ENCODE peak calls at places on chromosomes 1 and 21, in eight cellular contexts. One of them, this sample, is unnamed.

GRCh38 chr1:168819668-168820067 is 90.7 kb upstream of the DPT start:
- DNase-seq in transverse colon: no peak
- DNase-seq in HL-60: no peak
- DNase-seq in kidney epithelial cell: no peak
- DNase-seq in H1: no peak
- DNase-seq in adrenal gland: no peak
- DNase-seq in osteoblast: no peak
- DNase-seq in IMR-90: no peak
- DNase-seq in this sample: no peak

GRCh38 chr1:83799474-83800085 is 199.4 kb downstream of the TTLL7 start:
- DNase-seq in transverse colon: no peak
- DNase-seq in HL-60: no peak
- DNase-seq in kidney epithelial cell: no peak
- DNase-seq in H1: no peak
- DNase-seq in adrenal gland: no peak
- DNase-seq in osteoblast: no peak
- DNase-seq in IMR-90: no peak
- DNase-seq in this sample: no peak

GRCh38 chr1:3134378-3135072 is 65.5 kb downstream of the PRDM16 start:
- DNase-seq in transverse colon: no peak
- DNase-seq in HL-60: no peak
- DNase-seq in kidney epithelial cell: no peak
- DNase-seq in H1: no peak
- DNase-seq in adrenal gland: no peak
- DNase-seq in osteoblast: no peak
- DNase-seq in IMR-90: no peak
- DNase-seq in this sample: no peak

GRCh38 chr1:119379117-119379516 is 10.5 kb downstream of the HAO2 start:
- DNase-seq in transverse colon: no peak
- DNase-seq in HL-60: no peak
- DNase-seq in kidney epithelial cell: no peak
- DNase-seq in H1: no peak
- DNase-seq in adrenal gland: no peak
- DNase-seq in osteoblast: no peak
- DNase-seq in IMR-90: no peak
- DNase-seq in this sample: no peak

GRCh38 chr1:3020263-3020909 is 881 bp upstream of the ACTRT2 start:
- DNase-seq in transverse colon: peak
- DNase-seq in HL-60: no peak
- DNase-seq in kidney epithelial cell: no peak
- DNase-seq in H1: no peak
- DNase-seq in adrenal gland: no peak
- DNase-seq in osteoblast: peak
- DNase-seq in IMR-90: no peak
- DNase-seq in this sample: no peak

GRCh38 chr1:58432813-58433668 is 113.5 kb downstream of the OMA1 start:
- DNase-seq in transverse colon: no peak
- DNase-seq in HL-60: no peak
- DNase-seq in kidney epithelial cell: peak
- DNase-seq in H1: peak
- DNase-seq in adrenal gland: peak
- DNase-seq in osteoblast: peak
- DNase-seq in IMR-90: peak
- DNase-seq in this sample: peak

GRCh38 chr1:53186533-53186932 is 10.1 kb upstream of the CPT2 start:
- DNase-seq in transverse colon: peak
- DNase-seq in HL-60: no peak
- DNase-seq in kidney epithelial cell: no peak
- DNase-seq in H1: no peak
- DNase-seq in adrenal gland: no peak
- DNase-seq in osteoblast: no peak
- DNase-seq in IMR-90: no peak
- DNase-seq in this sample: no peak

GRCh38 chr1:110210604-110211502 is 739 bp downstream of the KCNC4 start:
- DNase-seq in transverse colon: peak
- DNase-seq in HL-60: peak
- DNase-seq in kidney epithelial cell: no peak
- DNase-seq in H1: peak
- DNase-seq in adrenal gland: peak
- DNase-seq in osteoblast: peak
- DNase-seq in IMR-90: no peak
- DNase-seq in this sample: peak

GRCh38 chr1:55275976-55276375 is 60.8 kb upstream of the USP24 start:
- DNase-seq in transverse colon: no peak
- DNase-seq in HL-60: no peak
- DNase-seq in kidney epithelial cell: no peak
- DNase-seq in H1: no peak
- DNase-seq in adrenal gland: no peak
- DNase-seq in osteoblast: no peak
- DNase-seq in IMR-90: peak
- DNase-seq in this sample: peak

GRCh38 chr1:213119794-213120193 is 68.8 kb downstream of the RPS6KC1 start:
- DNase-seq in transverse colon: no peak
- DNase-seq in HL-60: no peak
- DNase-seq in kidney epithelial cell: no peak
- DNase-seq in H1: no peak
- DNase-seq in adrenal gland: no peak
- DNase-seq in osteoblast: no peak
- DNase-seq in IMR-90: no peak
- DNase-seq in this sample: no peak

GRCh38 chr1:60280256-60280655 is 206.7 kb upstream of the C1orf87 start:
- DNase-seq in transverse colon: no peak
- DNase-seq in HL-60: no peak
- DNase-seq in kidney epithelial cell: no peak
- DNase-seq in H1: no peak
- DNase-seq in adrenal gland: peak
- DNase-seq in osteoblast: no peak
- DNase-seq in IMR-90: no peak
- DNase-seq in this sample: peak

GRCh38 chr1:52179073-52179472 is 37.2 kb downstream of the ZFYVE9 start:
- DNase-seq in transverse colon: no peak
- DNase-seq in HL-60: no peak
- DNase-seq in kidney epithelial cell: no peak
- DNase-seq in H1: no peak
- DNase-seq in adrenal gland: no peak
- DNase-seq in osteoblast: no peak
- DNase-seq in IMR-90: no peak
- DNase-seq in this sample: no peak

GRCh38 chr1:210264521-210265380 is 32.2 kb downstream of the SERTAD4 start:
- DNase-seq in transverse colon: no peak
- DNase-seq in HL-60: no peak
- DNase-seq in kidney epithelial cell: no peak
- DNase-seq in H1: no peak
- DNase-seq in adrenal gland: no peak
- DNase-seq in osteoblast: no peak
- DNase-seq in IMR-90: no peak
- DNase-seq in this sample: no peak

GRCh38 chr1:192530254-192530653 is 45.3 kb upstream of the RGS1 start:
- DNase-seq in transverse colon: no peak
- DNase-seq in HL-60: no peak
- DNase-seq in kidney epithelial cell: no peak
- DNase-seq in H1: no peak
- DNase-seq in adrenal gland: no peak
- DNase-seq in osteoblast: no peak
- DNase-seq in IMR-90: peak
- DNase-seq in this sample: peak

GRCh38 chr21:44552681-44553080 is 1.4 kb upstream of the KRTAP10-2 start:
- DNase-seq in transverse colon: no peak
- DNase-seq in HL-60: no peak
- DNase-seq in kidney epithelial cell: no peak
- DNase-seq in H1: peak
- DNase-seq in adrenal gland: peak
- DNase-seq in osteoblast: peak
- DNase-seq in IMR-90: no peak
- DNase-seq in this sample: no peak

GRCh38 chr1:64934115-64934880 is 32.1 kb downstream of the JAK1 start:
- DNase-seq in transverse colon: no peak
- DNase-seq in HL-60: no peak
- DNase-seq in kidney epithelial cell: peak
- DNase-seq in H1: no peak
- DNase-seq in adrenal gland: no peak
- DNase-seq in osteoblast: peak
- DNase-seq in IMR-90: peak
- DNase-seq in this sample: peak

GRCh38 chr1:194277927-194278326 is 1091.5 kb upstream of the B3GALT2 start:
- DNase-seq in transverse colon: no peak
- DNase-seq in HL-60: no peak
- DNase-seq in kidney epithelial cell: no peak
- DNase-seq in H1: no peak
- DNase-seq in adrenal gland: no peak
- DNase-seq in osteoblast: no peak
- DNase-seq in IMR-90: no peak
- DNase-seq in this sample: no peak
- H3K4me3 ChIP-seq in transverse colon: no peak
- H3K4me3 ChIP-seq in HL-60: no peak
- H3K4me3 ChIP-seq in kidney epithelial cell: no peak
- H3K4me3 ChIP-seq in H1: no peak
- H3K4me3 ChIP-seq in adrenal gland: no peak
- H3K4me3 ChIP-seq in osteoblast: no peak
- H3K4me3 ChIP-seq in IMR-90: no peak
- H3K4me3 ChIP-seq in this sample: no peak

GRCh38 chr1:171185064-171185463 is at the start of gene FMO2:
- DNase-seq in transverse colon: no peak
- DNase-seq in HL-60: no peak
- DNase-seq in kidney epithelial cell: no peak
- DNase-seq in H1: no peak
- DNase-seq in adrenal gland: no peak
- DNase-seq in osteoblast: no peak
- DNase-seq in IMR-90: no peak
- DNase-seq in this sample: no peak
- TF ChIP-seq CTCF in transverse colon: no peak
- TF ChIP-seq CTCF in HL-60: no peak
- TF ChIP-seq CTCF in kidney epithelial cell: no peak
- TF ChIP-seq CTCF in H1: no peak
- TF ChIP-seq CTCF in adrenal gland: no peak
- TF ChIP-seq CTCF in osteoblast: no peak
- TF ChIP-seq CTCF in IMR-90: no peak
- TF ChIP-seq CTCF in this sample: no peak

DNA sequence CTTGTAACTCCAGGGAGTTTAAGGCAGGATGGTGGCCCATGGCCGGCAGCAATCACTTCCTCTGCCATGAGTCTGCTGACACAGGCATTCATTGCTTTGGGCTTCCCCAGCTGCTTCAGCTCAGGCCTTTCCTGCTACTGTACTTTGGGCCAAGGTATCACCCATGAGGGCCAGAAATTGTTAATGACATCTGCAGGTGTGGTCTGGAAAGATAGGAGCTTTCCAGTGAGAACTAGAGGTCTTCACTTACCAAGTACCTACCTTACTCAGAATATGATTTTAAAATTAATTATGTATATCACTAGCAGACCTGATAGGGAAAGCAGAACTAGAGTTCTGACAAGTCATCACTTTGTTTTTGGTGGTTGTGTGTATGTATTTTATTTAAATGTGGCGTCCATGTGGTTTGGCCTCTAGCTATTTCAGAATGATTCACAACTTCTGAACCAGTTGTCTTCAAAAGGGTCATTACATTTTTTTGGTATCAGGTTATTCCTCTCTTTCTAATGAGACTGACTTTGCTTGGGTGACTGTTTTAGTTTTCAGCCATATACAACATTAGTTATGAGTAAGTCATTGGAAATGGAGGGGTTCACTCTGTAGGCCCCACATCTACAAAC is 2.7 kb downstream of the RGL1 start:
- DNase-seq in transverse colon: peak
- DNase-seq in HL-60: no peak
- DNase-seq in kidney epithelial cell: peak
- DNase-seq in H1: no peak
- DNase-seq in adrenal gland: no peak
- DNase-seq in osteoblast: no peak
- DNase-seq in IMR-90: peak
- DNase-seq in this sample: peak
- H3K4me3 ChIP-seq in transverse colon: no peak
- H3K4me3 ChIP-seq in HL-60: no peak
- H3K4me3 ChIP-seq in kidney epithelial cell: no peak
- H3K4me3 ChIP-seq in H1: no peak
- H3K4me3 ChIP-seq in adrenal gland: no peak
- H3K4me3 ChIP-seq in osteoblast: no peak
- H3K4me3 ChIP-seq in IMR-90: no peak
- H3K4me3 ChIP-seq in this sample: no peak

DNA sequence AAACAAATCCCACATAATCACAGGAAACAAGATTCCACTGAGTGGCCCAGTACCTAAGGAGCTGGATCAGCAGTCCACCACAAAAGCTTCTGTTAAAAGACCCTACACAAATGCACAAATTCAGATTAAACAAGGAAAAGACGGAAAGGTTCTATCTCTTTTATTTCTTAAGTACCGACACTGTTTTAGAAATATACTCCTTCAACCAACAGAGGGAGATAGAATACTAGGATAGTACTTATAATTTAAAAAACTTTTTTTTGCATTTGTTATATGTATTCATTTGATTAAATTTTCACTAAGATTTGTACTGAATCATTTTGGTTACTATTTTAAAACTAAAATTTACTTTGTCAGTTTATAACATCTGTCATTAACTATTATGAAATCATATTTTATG is 12.5 kb downstream of the CDC7 start:
- DNase-seq in transverse colon: no peak
- DNase-seq in HL-60: no peak
- DNase-seq in kidney epithelial cell: no peak
- DNase-seq in H1: no peak
- DNase-seq in adrenal gland: no peak
- DNase-seq in osteoblast: no peak
- DNase-seq in IMR-90: peak
- DNase-seq in this sample: peak
- TF ChIP-seq CTCF in transverse colon: peak
- TF ChIP-seq CTCF in HL-60: no peak
- TF ChIP-seq CTCF in kidney epithelial cell: peak
- TF ChIP-seq CTCF in H1: no peak
- TF ChIP-seq CTCF in adrenal gland: peak
- TF ChIP-seq CTCF in osteoblast: peak
- TF ChIP-seq CTCF in IMR-90: peak
- TF ChIP-seq CTCF in this sample: peak

GRCh38 chr21:42619841-42620240 is 33.6 kb upstream of the PDE9A start:
- DNase-seq in transverse colon: no peak
- DNase-seq in HL-60: no peak
- DNase-seq in kidney epithelial cell: no peak
- DNase-seq in H1: no peak
- DNase-seq in adrenal gland: no peak
- DNase-seq in osteoblast: no peak
- DNase-seq in IMR-90: no peak
- DNase-seq in this sample: no peak
- H3K4me3 ChIP-seq in transverse colon: no peak
- H3K4me3 ChIP-seq in HL-60: no peak
- H3K4me3 ChIP-seq in kidney epithelial cell: no peak
- H3K4me3 ChIP-seq in H1: no peak
- H3K4me3 ChIP-seq in adrenal gland: no peak
- H3K4me3 ChIP-seq in osteoblast: no peak
- H3K4me3 ChIP-seq in IMR-90: no peak
- H3K4me3 ChIP-seq in this sample: no peak

This sample was measured in choroid plexus epithelial cell.